ENCODE peak calls at places on chromosomes 13 and 19, in eight cellular contexts. W, D, O, B, Y, A, L and S are unnamed samples.

GRCh38 chr13:36432106-36432544 is at the start of gene CCNA1:
- DNase-seq in W (peak), D (peak), O (peak), B (no peak), Y (no peak), A (peak), L (no peak), S (peak)

GRCh38 chr13:90510319-90510718 is 837.2 kb upstream of the MIR17HG start:
- DNase-seq in W (no peak), D (no peak), O (no peak), B (no peak), Y (no peak), A (no peak), L (no peak), S (no peak)

GRCh38 chr19:55647732-55648656 is at the start of gene CCDC106:
- DNase-seq in W (peak), D (peak), O (peak), B (no peak), Y (peak), A (peak), L (peak), S (peak)

GRCh38 chr13:26422036-26422435 is 135.4 kb upstream of the WASF3 start:
- DNase-seq in W (no peak), D (no peak), O (no peak), B (no peak), Y (no peak), A (no peak), L (no peak), S (no peak)

GRCh38 chr19:3868770-3869456 is at the start of gene ZFR2:
- DNase-seq in W (peak), D (no peak), O (peak), B (no peak), Y (no peak), A (no peak), L (no peak), S (peak)

GRCh38 chr19:45146716-45147337 is 14.0 kb downstream of the NKPD1 start:
- DNase-seq in W (no peak), D (no peak), O (no peak), B (no peak), Y (no peak), A (no peak), L (no peak), S (no peak)

GRCh38 chr19:44552324-44552723 is 22.8 kb upstream of the CEACAM20 start:
- DNase-seq in W (peak), D (peak), O (peak), B (no peak), Y (no peak), A (no peak), L (peak), S (peak)

GRCh38 chr13:80529734-80530133 is 188.8 kb upstream of the SPRY2 start:
- DNase-seq in W (no peak), D (no peak), O (no peak), B (no peak), Y (no peak), A (no peak), L (peak), S (no peak)

GRCh38 chr19:42403586-42403985 is 13.5 kb upstream of the CNFN start:
- DNase-seq in W (peak), D (no peak), O (no peak), B (no peak), Y (no peak), A (no peak), L (no peak), S (no peak)

GRCh38 chr13:98459171-98459681 is 117.7 kb downstream of the STK24 start:
- DNase-seq in W (no peak), D (no peak), O (no peak), B (no peak), Y (no peak), A (no peak), L (no peak), S (no peak)

GRCh38 chr13:99980201-99981114 is 1.1 kb upstream of the ZIC2 start:
- DNase-seq in W (no peak), D (peak), O (peak), B (no peak), Y (no peak), A (peak), L (peak), S (peak)